ENCODE peak calls at places on chromosomes 13 and 19, in five cellular contexts. I, F, P, B and Q are unnamed samples. For H3K27me3 and H3K36me3, the result is how much of the 10 kb centered on the place peaks cover.

GRCh38 chr13:44726214-44726613 is 150.1 kb upstream of the TSC22D1 start:
- DNase-seq in I (peak), F (no peak), P (no peak), B (peak), Q (no peak)

GRCh38 chr19:940591-941291 is 14.9 kb downstream of the ARID3A start:
- DNase-seq in I (peak), F (peak), P (no peak), B (peak), Q (peak)

GRCh38 chr19:38149597-38149996 is 74.4 kb downstream of the DPF1 start:
- DNase-seq in I (peak), F (no peak), P (no peak), B (no peak), Q (no peak)

GRCh38 chr19:24071078-24071477 is 15.9 kb upstream of the ZNF254 start:
- DNase-seq in I (no peak), F (no peak), P (no peak), B (no peak), Q (no peak)

GRCh38 chr19:34155686-34156085 is 16.6 kb upstream of the LSM14A start:
- DNase-seq in I (peak), F (no peak), P (no peak), B (peak), Q (no peak)

GRCh38 chr19:51571599-51571998 is 516 bp downstream of the ZNF175 start:
- DNase-seq in I (peak), F (no peak), P (no peak), B (no peak), Q (no peak)

GRCh38 chr13:49669735-49670309 is 21.5 kb downstream of the EBPL start:
- DNase-seq in I (peak), F (peak), P (peak), B (peak), Q (peak)

GRCh38 chr13:24097064-24097463 is 63.5 kb upstream of the SPATA13 start:
- DNase-seq in I (peak), F (no peak), P (no peak), B (no peak), Q (peak)

GRCh38 chr13:43431279-43431678 is 355.5 kb downstream of the ENOX1 start:
- DNase-seq in I (no peak), F (no peak), P (no peak), B (no peak), Q (no peak)

GRCh38 chr19:48541813-48542212 is 10.2 kb upstream of the SULT2B1 start:
- DNase-seq in I (no peak), F (no peak), P (no peak), B (no peak), Q (no peak)

GRCh38 chr19:5358173-5358800 is 17.7 kb upstream of the PTPRS start:
- DNase-seq in I (peak), F (no peak), P (peak), B (peak), Q (no peak)

GRCh38 chr13:36819811-36820140 is 754 bp downstream of the RFXAP start:
- DNase-seq in I (peak), F (peak), P (peak), B (peak), Q (peak)

GRCh38 chr19:49896863-49897621 is at the start of gene IL4I1:
- DNase-seq in I (peak), F (peak), P (no peak), B (peak), Q (no peak)

GRCh38 chr19:4844348-4845179 is 13.1 kb upstream of the TICAM1 start:
- DNase-seq in I (peak), F (no peak), P (no peak), B (no peak), Q (no peak)

GRCh38 chr13:105220886-105221285 is 1314.6 kb downstream of the EFNB2 start:
- DNase-seq in I (peak), F (no peak), P (no peak), B (peak), Q (no peak)

GRCh38 chr13:30077338-30077737 is 226.9 kb upstream of the UBL3 start:
- DNase-seq in I (no peak), F (no peak), P (no peak), B (no peak), Q (no peak)

GRCh38 chr19:49475191-49475932 is 1.3 kb downstream of the FLT3LG start:
- DNase-seq in I (no peak), F (no peak), P (no peak), B (no peak), Q (no peak)

GRCh38 chr19:7612282-7613274 is 16.8 kb downstream of the XAB2 start:
- DNase-seq in I (no peak), F (no peak), P (no peak), B (no peak), Q (no peak)

GRCh38 chr19:33414667-33415605 is 41.4 kb downstream of the CEBPG start:
- DNase-seq in I (no peak), F (no peak), P (no peak), B (no peak), Q (no peak)

GRCh38 chr19:42313840-42314755 is 989 bp downstream of the TMEM145 start:
- DNase-seq in I (no peak), F (no peak), P (no peak), B (no peak), Q (no peak)
- H3K27me3 ChIP-seq in I (under half), F (under half), P (under half), B (under half), Q (under half)

DNA sequence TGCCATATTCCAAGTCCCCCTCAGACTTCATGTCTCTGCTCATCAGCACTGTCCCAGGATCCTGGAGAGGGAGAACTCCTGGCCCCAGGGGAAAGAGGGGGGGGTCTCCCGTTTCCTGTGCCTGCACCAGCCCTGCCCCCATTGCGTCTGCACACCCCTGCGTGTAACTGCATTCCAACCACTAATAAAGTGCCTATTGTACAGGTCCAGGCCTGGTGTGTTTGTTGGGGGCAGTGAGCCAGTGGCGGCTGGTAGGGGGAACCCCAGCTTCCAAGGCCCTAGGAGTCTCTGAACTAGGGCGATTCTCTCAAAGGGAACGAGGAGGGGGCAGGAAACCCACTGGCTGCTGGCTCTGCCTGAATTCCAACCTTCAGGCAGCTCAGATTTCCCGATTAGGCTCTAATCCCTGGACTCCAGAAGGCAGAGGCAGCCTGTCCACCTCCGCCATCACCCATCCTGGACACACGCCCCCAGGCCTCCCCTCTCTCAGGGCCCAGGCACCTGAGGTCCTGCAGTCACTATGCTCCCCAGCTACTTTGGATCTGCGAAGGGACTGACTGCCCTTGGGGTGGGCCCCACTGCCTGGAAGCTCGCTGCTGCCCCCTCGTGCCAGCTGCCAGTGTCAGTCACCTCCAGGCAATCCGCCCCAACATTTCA is 9.7 kb upstream of the ILF3 start:
- DNase-seq in I (peak), F (peak), P (peak), B (peak), Q (peak)
- H3K4me3 ChIP-seq in I (no peak), F (no peak), P (no peak), B (no peak), Q (no peak)

DNA sequence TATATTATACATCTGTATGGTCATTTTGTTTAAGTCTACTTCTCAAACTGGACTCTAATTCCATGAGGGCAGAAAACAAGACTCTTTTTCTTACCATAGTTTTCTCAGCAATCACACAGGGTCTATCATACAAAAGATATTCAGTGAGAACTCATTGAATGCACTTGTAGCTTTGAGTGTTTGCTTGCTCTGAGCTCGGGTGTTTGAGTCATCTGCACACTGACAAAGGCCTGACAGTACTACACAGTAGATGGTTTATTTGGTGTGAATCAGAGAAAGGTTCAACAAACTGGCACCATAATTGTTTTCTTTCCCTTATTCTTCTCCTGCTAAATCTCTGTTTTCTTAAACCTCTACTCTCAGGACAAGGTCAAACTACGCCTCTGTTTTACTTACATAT is 586.4 kb downstream of the LMO7 start:
- DNase-seq in I (peak), F (no peak), P (no peak), B (peak), Q (peak)
- H3K36me3 ChIP-seq in I (under half), F (under half), P (under half), B (under half), Q (under half)

DNA sequence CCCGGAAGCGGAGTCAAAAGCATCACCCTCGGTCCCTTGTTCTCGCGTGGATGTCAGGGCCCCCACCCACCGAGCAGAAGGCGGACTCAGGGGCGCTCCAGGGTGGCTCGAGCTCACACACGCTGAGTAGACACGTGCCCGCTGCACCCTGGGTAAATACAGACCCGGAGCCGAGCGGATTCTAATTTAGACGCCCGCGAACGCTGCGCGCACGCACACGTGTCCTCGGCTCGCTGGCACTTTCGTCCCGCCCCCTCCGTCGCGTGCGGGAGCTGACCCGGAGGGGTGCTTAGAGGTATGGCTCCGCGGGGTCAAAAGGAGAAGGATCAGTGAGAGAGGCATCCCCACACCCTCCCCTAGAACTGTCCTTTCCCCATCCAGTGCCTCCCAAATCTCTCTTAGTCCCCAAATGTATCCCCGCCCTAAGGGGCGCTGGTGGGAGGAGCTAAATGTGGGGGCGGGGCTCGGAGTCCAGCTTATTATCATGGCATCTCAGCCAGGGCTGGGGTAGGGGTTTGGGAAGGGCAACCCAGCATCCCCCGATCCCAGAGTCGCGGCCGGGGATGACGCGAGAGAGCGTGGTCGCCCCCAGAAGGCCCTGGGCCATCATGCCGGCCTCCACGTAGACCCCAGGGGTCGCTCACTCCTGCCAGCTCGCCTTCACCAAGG is 451 bp upstream of the ICAM5 start:
- DNase-seq in I (peak), F (peak), P (peak), B (no peak), Q (no peak)
- H3K27me3 ChIP-seq in I (under half), F (under half), P (half or more), B (half or more), Q (half or more)